ENCODE peak calls at places on chromosomes 1 and 21, in eight cellular contexts. Y is mesendoderm; I is heart right ventricle; T is uterus; H is CD4-positive, CD25-positive, alpha-beta regulatory T cell; F is ovary; X is transverse colon; U is tibial artery. N is an unnamed sample.
A peak's percentile ranks its signal among the peaks of the same experiment; 100 is the strongest.

GRCh38 chr1:81634294-81634693 is 166.4 kb upstream of the ADGRL2 start:
- DNase-seq in Y (no peak), I (no peak), T (no peak), H (no peak), F (no peak), X (no peak), U (no peak), N (no peak)

GRCh38 chr1:245173446-245174178 is 18.8 kb downstream of the KIF26B start:
- DNase-seq in Y (no peak), I (no peak), T (no peak), H (no peak), F (no peak), X (peak; percentile 18), U (no peak), N (no peak)

GRCh38 chr1:50275564-50275963 is 147.7 kb downstream of the DMRTA2 start:
- DNase-seq in Y (peak; percentile 59), I (no peak), T (no peak), H (no peak), F (no peak), X (no peak), U (no peak), N (no peak)

GRCh38 chr1:234979316-234980223 is 149.1 kb downstream of the TOMM20 start:
- DNase-seq in Y (no peak), I (no peak), T (no peak), H (no peak), F (no peak), X (no peak), U (no peak), N (no peak)

GRCh38 chr21:26461500-26461899 is 111.6 kb downstream of the CYYR1 start:
- DNase-seq in Y (no peak), I (no peak), T (no peak), H (no peak), F (no peak), X (no peak), U (no peak), N (no peak)

GRCh38 chr1:155938220-155938627 is 3.2 kb upstream of the RXFP4 start:
- DNase-seq in Y (peak; percentile 89), I (peak; percentile 64), T (no peak), H (peak; percentile 55), F (no peak), X (no peak), U (no peak), N (peak; percentile 74)

GRCh38 chr1:4010811-4011605 is 110.9 kb upstream of the C1orf174 start:
- DNase-seq in Y (peak; percentile 11), I (no peak), T (no peak), H (no peak), F (no peak), X (no peak), U (no peak), N (no peak)

GRCh38 chr21:28148400-28149064 is 844.1 kb downstream of the LTN1 start:
- DNase-seq in Y (no peak), I (peak; percentile 50), T (no peak), H (no peak), F (no peak), X (no peak), U (no peak), N (no peak)

GRCh38 chr1:61318319-61319125 is 236.2 kb downstream of the NFIA start:
- DNase-seq in Y (no peak), I (no peak), T (no peak), H (no peak), F (no peak), X (peak; percentile 33), U (peak; percentile 73), N (no peak)

GRCh38 chr1:12739613-12740012 is 6.4 kb upstream of the CFAP107 start:
- DNase-seq in Y (no peak), I (no peak), T (no peak), H (no peak), F (no peak), X (no peak), U (no peak), N (no peak)

GRCh38 chr1:209590405-209590804 is 6.9 kb downstream of the CAMK1G start:
- DNase-seq in Y (peak; percentile 68), I (peak; percentile 20), T (no peak), H (no peak), F (no peak), X (no peak), U (no peak), N (peak; percentile 34)

GRCh38 chr1:61088163-61088840 is 5.9 kb downstream of the NFIA start:
- DNase-seq in Y (no peak), I (no peak), T (no peak), H (no peak), F (no peak), X (no peak), U (no peak), N (no peak)

DNA sequence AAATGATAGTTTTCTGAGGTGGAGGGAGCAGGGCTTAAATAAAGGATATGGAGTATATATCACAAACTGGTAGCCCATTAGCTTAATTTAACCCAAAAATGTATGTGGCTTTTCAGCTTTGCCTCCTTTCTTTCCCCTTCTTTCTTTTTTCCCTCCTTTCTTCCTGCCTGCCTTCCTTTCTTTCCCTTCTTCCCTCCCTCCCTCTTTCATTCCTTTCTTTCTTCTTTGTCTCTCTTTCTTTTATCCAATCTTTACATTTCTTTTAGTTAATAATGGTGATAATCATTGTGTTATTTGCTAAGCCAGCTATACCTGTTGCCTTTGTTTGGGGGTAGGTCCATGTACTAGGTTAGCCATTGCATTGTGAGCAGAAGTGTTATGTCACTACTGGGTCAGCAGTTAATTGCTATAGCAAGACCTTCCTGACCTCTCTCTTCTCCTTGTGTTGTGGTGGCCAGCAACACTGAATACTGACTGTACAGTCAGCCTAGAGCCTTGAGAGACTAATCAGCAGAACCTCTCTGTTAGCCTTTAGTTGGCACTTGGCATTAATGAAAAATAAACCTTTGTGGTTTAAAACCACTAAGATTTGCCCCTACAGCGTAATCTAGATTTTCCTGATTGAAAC is 5.1 kb downstream of the GORAB start:
- DNase-seq in Y (no peak), I (no peak), T (no peak), H (no peak), F (no peak), X (no peak), U (no peak), N (no peak)
- H3K4me1 ChIP-seq in Y (no peaks in the 10 kb centered on the region), I (peaks cover 8% of the 10 kb centered on the region), T (peaks cover 6% of the 10 kb centered on the region), H (peaks cover 16% of the 10 kb centered on the region), F (peaks cover 5% of the 10 kb centered on the region), X (peaks cover 51% of the 10 kb centered on the region), U (peaks cover 44% of the 10 kb centered on the region), N (peaks cover 9% of the 10 kb centered on the region)

DNA sequence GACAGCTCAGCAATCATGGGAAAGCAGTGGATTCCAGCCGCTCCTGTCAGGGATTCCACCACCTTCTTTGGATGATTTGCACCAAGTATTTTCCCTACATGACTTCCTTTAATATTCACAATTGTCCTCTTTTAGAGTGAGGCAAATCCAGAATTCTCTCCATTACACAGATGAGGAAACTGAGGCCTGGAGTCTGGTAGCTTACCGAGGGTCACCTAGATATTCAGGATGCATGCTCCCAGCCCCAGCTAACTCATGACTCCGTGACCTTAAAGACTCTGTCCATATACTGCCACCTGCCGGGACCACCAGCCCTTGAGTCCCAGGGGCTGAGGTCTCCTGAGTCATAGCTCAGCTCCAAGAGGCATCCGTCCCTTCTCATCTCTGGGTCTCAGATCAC is 80.6 kb downstream of the CAPZB start:
- DNase-seq in Y (no peak), I (no peak), T (no peak), H (no peak), F (no peak), X (no peak), U (no peak), N (no peak)
- H3K36me3 ChIP-seq in Y (no peaks in the 10 kb centered on the region), I (no peaks in the 10 kb centered on the region), T (no peaks in the 10 kb centered on the region), H (peaks cover 50% of the 10 kb centered on the region), F (no peaks in the 10 kb centered on the region), X (no peaks in the 10 kb centered on the region), U (no peaks in the 10 kb centered on the region), N (peaks cover 4% of the 10 kb centered on the region)

DNA sequence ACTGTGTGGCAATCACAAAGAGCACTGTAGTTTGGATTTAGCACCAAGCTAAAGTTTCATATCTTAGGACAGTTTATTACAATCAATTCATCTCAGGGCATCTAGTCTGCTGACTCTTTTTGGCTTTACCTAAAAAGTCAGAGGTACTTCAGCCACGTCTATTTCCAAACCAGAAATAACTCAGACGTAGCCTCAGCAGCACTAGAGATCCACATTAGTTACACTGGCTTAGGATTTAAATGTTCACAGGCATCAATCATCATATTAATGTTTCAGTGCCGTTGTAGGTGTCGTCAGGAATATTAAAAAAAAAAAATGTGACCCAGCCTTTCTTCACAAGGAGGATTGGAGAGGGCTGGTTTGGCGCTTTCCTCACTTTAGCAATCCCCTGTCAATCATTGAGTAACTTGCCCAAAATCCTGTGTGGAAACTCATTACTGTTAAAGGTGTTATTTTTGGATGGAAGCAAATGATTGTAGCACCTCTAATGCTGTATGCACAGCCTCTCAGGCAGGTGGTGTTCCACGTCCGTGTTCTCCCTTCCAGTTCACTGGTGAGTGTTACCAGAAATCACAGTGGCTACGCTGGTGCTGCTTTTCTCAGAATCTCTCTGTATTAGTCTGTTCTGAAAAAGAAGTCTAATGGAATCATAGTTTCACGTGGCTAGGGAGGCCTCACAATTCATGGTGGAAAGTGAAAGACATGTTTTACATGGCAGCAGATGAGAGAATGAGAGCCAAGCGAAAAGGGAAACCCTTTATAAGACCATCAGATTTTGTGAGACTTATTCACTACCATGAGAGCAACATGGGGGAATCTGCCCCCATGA is 45.4 kb downstream of the NEK7 start:
- DNase-seq in Y (no peak), I (no peak), T (no peak), H (no peak), F (no peak), X (no peak), U (no peak), N (no peak)
- H3K4me3 ChIP-seq in Y (no peak overlapping the region), I (no peak overlapping the region), T (no peak overlapping the region), H (peak overlapping the region; percentile 60), F (no peak overlapping the region), X (no peak overlapping the region), U (no peak overlapping the region), N (no peak overlapping the region)

DNA sequence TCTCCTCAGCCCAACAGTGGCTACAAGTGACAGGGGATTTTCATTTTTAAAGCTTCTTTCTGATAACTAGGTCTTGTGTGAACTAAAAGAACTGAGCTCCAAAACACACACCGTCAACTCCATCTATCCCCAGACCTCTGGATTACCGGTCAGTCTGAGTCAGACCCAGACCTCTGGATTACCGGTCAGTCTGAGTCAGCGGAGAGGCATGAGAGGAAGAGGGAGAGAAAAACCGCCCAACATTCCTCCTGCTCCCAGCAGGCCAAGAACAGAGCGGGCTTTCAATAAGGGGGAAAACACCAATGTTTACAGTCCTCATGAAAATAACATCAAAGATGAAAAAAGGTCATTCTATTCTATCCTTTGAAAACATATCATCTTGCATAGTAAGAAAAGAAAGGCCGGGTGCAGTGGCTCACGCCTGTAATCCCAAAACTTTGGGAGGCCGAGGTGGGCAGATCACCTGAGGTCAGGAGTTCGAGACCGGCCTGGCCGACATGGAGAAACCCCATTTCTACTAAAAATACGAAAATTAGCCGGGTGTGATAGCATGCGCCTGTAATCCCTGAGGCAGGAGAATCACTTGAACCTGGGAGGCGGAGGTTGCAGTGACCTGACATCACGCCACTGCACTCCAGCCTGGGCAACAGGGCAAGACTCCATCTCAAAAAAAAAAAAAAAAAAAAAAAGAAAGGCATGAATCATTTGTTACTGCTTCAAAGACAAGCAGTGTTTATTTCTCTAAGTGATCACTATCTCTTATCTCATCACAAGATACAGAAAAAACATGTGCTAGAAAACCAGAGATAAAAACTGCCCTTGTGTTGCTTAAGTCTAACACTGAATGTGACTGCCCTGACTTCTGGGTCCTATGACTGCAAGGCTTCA is 3.4 kb downstream of the PTTG1IP start:
- DNase-seq in Y (peak; percentile 94), I (peak; percentile 57), T (peak; percentile 69), H (peak; percentile 35), F (peak; percentile 44), X (peak; percentile 55), U (peak; percentile 77), N (no peak)
- H3K4me1 ChIP-seq in Y (peaks cover 25% of the 10 kb centered on the region), I (peaks cover 64% of the 10 kb centered on the region), T (peaks cover 15% of the 10 kb centered on the region), H (peaks cover 88% of the 10 kb centered on the region), F (peaks cover 27% of the 10 kb centered on the region), X (peaks cover 82% of the 10 kb centered on the region), U (peaks cover 80% of the 10 kb centered on the region), N (peaks cover 18% of the 10 kb centered on the region)